ENCODE peak calls at places on chromosome 13, in four cellular contexts. D is transverse colon, N is IMR-90, S is breast epithelium. K is an unnamed sample.

GRCh38 chr13:90154311-90154960 is 1193.1 kb upstream of the MIR17HG start:
- DNase-seq in D (no peak), N (no peak), S (no peak), K (no peak)

GRCh38 chr13:70080030-70080429 is 27.6 kb upstream of the ATXN8OS start:
- DNase-seq in D (no peak), N (no peak), S (no peak), K (no peak)

GRCh38 chr13:40139896-40140520 is 484.5 kb downstream of the COG6 start:
- DNase-seq in D (no peak), N (no peak), S (no peak), K (no peak)

GRCh38 chr13:98828614-98829013 is 76.1 kb upstream of the SLC15A1 start:
- DNase-seq in D (no peak), N (no peak), S (no peak), K (peak)

GRCh38 chr13:26011208-26011573 is 40.6 kb downstream of the SHISA2 start:
- DNase-seq in D (no peak), N (no peak), S (no peak), K (no peak)

GRCh38 chr13:74867460-74867859 is 614.5 kb downstream of the TBC1D4 start:
- DNase-seq in D (no peak), N (no peak), S (no peak), K (no peak)

GRCh38 chr13:84927442-84928169 is 871.6 kb downstream of the SLITRK6 start:
- DNase-seq in D (no peak), N (no peak), S (no peak), K (no peak)

GRCh38 chr13:22076658-22077057 is 405.8 kb downstream of the FGF9 start:
- DNase-seq in D (no peak), N (no peak), S (no peak), K (no peak)

GRCh38 chr13:44243198-44243852 is 130.3 kb upstream of the SERP2 start:
- DNase-seq in D (peak), N (peak), S (no peak), K (no peak)

GRCh38 chr13:72194531-72194930 is 327.5 kb upstream of the DACH1 start:
- DNase-seq in D (peak), N (no peak), S (peak), K (peak)

GRCh38 chr13:110702591-110703526 is 3.1 kb downstream of the CARS2 start:
- DNase-seq in D (no peak), N (peak), S (no peak), K (no peak)

GRCh38 chr13:79477968-79478367 is 3.0 kb upstream of the NDFIP2 start:
- DNase-seq in D (no peak), N (no peak), S (no peak), K (no peak)

GRCh38 chr13:114128624-114129522 is 3.5 kb downstream of the RASA3 start:
- DNase-seq in D (peak), N (peak), S (no peak), K (peak)

DNA sequence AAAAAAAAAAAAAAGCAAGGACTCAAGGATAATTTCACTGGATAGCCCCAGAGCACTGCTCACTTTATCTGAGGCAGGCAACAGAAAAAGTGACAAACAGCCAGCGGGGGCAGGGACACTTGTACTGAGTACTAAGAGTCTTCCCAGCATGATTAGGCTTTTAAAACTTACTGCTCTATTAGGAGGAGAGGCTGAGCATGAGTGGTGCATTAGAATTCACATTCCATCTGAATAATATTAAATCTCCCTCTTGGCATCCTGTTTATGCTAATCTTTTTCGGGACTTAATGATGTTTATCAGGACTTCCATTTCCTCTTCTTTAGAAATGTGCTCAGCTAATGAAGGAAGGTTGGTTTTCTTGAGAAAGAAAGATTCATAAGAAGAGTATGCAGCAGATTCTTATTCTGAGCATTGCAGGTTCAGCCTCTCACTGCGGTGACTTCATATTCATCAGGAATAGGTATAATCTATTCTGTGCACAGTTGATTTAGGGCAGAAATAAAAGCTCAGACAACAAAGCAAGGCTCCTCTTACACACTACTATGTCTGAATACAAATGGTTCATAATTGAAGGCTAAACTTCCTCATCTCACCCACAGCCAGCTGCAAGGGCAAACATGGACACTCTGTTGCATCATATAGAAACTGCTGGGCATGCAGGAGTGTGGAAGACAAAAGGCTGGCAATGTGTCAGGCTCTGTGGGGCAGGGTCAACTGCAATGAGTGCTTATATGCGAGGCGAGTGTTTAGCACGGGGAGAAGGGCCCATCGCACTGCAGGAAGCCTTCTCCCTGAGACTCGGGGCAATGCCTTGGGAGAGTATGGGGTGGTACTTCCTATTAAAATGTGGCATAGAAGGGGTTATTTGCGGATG is 107.1 kb downstream of the KL start:
- DNase-seq in D (no peak), N (peak), S (no peak), K (no peak)
- TF ChIP-seq POLR2A in D (no peak), N (no peak), S (no peak), K (no peak)

GRCh38 chr13:108214511-108215383 is 589 bp downstream of the LIG4 start:
- DNase-seq in D (no peak), N (no peak), S (no peak), K (peak)

GRCh38 chr13:108213946-108214345 is 1.4 kb downstream of the LIG4 start:
- DNase-seq in D (no peak), N (peak), S (no peak), K (no peak)

GRCh38 chr13:108220042-108220441 is 1.9 kb downstream of the ABHD13 start:
- DNase-seq in D (peak), N (no peak), S (no peak), K (peak)

GRCh38 chr13:108215428-108215827 is at the start of gene LIG4:
- DNase-seq in D (peak), N (peak), S (peak), K (peak)

GRCh38 chr13:108218044-108218974 is at the start of gene ABHD13:
- DNase-seq in D (peak), N (peak), S (peak), K (peak)
- TF ChIP-seq POLR2A in D (peak), N (peak), S (no peak), K (peak)

DNA sequence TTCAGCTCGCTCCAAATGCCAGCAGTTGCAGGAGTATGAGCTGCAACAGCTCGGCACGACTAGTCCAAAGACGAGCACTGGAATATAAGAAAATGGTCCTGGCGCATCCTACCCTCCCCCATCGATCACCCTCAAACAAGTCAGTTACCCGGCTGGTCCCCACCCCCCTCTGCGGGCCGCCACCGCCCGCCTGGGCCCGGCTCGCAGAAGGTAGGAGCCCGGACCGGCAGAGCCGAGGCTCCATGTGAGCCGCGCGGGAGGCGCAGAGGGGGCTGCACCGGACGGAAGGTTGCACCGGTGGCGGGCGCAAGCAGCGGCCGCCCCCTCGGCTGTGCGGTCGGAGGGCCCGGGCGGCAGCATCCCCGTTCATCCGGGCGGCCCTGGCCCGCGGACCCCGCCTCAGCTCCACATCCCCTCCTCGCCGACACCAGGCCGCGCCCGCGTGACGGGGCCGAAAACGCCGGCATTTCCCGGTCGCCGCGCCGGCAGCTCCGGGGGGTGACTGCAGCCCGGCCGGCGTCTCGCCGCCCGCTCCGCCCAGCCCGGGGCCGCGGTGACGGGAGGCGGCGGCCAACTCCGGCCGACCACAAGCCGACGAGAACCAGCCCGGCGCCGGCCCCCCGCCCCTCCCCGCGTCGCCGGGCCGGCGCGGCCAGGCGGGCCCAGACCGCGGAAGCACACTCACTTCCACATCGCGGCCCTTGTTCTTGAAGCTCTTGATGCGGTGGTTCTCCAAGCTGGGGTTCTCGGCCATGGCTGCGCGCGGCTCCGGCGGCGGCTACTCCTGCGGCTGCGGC is 531 bp downstream of the KPNA3 start:
- DNase-seq in D (peak), N (peak), S (no peak), K (peak)
- TF ChIP-seq POLR2A in D (no peak), N (peak), S (no peak), K (peak)

DNA sequence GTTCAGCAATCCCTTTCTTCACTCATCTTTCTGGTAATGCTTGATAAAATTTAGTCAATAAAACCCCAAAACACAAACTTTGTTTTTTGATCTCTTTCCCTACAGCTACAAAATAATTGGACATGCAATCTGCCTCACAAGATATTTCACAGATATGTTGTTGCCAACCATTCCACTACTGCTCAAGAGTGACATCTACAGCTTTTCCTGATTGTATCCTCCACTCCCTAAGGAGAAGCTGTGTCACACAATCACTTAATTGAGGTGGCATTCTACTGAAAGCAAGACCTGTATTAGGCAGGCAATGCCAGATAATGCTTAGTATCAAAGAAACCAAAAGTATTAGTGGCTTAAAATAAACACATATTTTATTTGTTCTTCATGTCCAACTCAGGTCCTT is 1646.2 kb upstream of the SPRY2 start:
- DNase-seq in D (no peak), N (no peak), S (no peak), K (no peak)
- TF ChIP-seq POLR2A in D (no peak), N (no peak), S (no peak), K (no peak)

DNA sequence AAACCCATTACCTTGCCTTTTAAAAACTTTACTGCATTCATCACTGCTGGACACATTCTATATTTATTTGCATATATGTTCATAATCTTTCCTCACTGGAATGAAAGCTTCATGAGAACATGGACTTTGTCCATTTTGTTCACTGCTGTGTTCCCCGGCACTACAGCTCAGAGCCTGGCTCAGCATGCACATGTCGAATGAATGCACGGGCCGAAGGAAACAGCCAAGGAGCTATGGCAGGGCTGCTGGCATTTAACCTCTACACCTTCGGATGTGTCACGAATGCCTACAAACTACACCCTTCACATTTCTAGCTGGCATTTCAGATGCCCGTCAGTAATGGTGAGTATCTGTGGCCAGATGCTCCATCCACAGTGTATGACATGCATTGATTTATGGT is 7.6 kb downstream of the MTIF3 start:
- DNase-seq in D (peak), N (no peak), S (no peak), K (no peak)
- TF ChIP-seq POLR2A in D (no peak), N (no peak), S (no peak), K (no peak)

DNA sequence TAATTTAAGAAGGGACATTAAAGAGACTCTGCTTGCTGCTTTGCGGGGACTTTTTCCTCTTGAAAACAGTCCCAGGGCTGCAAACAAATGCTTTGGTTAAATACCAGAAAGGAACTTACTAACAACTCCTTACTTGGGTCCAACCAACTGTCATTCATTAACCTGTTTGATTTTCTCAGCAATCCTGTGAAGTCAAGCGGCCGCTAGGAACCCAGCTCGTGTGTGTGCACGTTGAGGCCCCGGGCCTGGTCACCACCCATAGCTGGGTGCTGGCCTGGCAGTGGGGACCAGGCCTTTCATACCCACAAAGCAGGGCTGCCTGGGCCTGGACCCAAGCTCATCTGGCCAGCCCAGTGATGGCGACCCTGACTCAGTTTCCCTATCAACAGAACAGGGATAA is 50.7 kb downstream of the C1QTNF9 start:
- DNase-seq in D (no peak), N (no peak), S (no peak), K (no peak)
- TF ChIP-seq POLR2A in D (no peak), N (no peak), S (no peak), K (no peak)

DNA sequence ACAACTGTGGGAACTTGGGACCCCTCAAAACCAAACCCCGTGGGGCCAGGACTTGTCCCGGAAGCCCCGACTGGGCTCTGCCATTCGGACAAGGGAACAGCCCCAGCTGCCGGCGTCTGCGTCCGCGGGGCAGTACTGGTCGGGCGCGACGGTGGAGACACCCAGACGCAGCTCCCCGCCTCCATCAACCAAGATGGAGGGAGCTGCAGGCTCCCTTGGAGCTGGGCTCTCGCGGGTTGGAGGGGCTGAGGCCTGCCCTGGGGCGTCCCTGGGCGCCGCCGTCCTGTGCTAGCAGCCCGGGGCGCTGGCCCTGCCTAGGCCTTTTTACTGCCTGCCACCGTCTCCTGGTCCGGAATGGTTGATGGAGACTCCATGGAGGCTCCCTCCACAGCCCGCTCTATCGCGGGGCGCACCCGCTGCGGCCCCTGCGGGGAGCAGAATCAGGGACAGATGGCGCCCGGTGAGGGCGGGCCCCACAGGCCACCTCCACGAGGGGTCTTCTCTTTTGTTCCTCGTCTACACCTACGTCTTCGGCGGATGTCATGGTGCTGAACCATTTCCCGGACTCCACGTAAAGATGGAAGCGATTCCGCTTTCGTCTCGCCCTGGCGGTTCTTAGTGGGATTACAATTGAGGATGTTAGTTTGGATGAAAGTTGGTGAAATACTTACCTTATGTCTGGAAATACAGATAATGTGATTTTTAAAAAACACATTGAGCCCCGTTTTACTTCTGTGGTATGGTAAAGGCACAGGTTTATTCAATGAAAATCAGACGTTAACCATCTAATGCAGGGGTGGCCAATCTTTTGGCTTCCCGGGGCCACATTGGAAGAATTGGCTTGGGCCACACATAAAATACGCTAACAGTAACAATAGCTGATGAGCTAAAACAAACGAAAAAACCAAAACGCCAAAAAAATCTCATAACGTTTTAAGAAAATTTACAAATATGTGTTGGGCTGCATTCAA is 1.2 kb upstream of the ZMYM5 start:
- DNase-seq in D (peak), N (peak), S (peak), K (peak)
- TF ChIP-seq POLR2A in D (no peak), N (no peak), S (peak), K (no peak)

GRCh38 chr13:97223711-97224461 is 1.8 kb downstream of the MBNL2 start:
- DNase-seq in D (peak), N (peak), S (no peak), K (peak)
- TF ChIP-seq POLR2A in D (peak), N (peak), S (peak), K (peak)

GRCh38 chr13:45337803-45338202 is 3.2 kb downstream of the TPT1 start:
- DNase-seq in D (no peak), N (no peak), S (no peak), K (no peak)

GRCh38 chr13:45335397-45336024 is 5.5 kb downstream of the TPT1 start:
- DNase-seq in D (no peak), N (no peak), S (no peak), K (no peak)

GRCh38 chr13:45337395-45337794 is 3.6 kb downstream of the TPT1 start:
- DNase-seq in D (no peak), N (no peak), S (no peak), K (no peak)

GRCh38 chr13:45333973-45334922 is 6.7 kb downstream of the TPT1 start:
- DNase-seq in D (no peak), N (peak), S (no peak), K (no peak)

DNA sequence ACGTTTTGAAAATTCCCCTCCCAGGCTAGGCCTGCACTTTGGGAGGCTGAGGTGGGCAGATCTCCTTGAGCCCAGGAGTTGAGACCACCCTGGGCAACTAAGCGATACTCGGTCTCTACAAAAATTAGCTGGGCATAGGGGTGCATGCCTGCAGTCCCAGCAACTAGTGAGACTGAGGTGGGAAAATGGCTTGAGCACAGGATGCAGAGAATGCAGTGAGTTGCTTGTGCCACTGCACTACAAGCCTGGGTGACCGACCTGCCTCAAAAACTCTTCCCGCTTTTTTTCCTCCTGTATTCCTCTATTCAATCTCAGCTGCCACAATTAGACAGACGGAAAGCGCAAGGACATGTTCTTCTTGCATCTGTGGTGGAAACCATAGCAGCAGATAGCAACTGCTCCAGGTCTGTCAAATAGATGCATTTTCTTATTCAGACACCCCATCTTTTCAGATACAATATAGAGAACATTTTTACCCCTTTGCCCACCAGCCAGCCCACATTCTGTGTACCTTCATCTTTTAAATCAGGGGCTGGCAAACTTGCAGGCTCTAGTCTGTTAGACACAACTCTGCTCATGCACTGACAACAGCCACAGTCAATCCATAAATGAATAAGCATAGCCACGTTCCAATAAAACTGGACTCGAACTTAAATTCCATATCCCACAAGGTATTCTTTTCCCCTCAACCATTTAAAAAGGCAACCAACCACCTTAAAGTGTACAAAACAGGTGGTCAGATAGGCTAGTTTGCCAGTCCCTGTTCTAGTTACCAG is 4.8 kb downstream of the TPT1 start:
- DNase-seq in D (no peak), N (no peak), S (no peak), K (no peak)
- TF ChIP-seq POLR2A in D (peak), N (no peak), S (no peak), K (peak)

GRCh38 chr13:95301135-95301946 is at the start of gene ABCC4:
- DNase-seq in D (peak), N (peak), S (no peak), K (peak)
- TF ChIP-seq POLR2A in D (no peak), N (peak), S (no peak), K (no peak)

K was measured in body of pancreas.